ENCODE peak calls at places on chromosomes 3 and 15, in six cellular contexts. Y, G, S, C, E and J are unnamed samples.

GRCh38 chr3:195810455-195810845 is 1.3 kb downstream of the MUC4 start:
- DNase-seq in G (no peak), E (no peak), Y (no peak), C (peak), S (no peak), J (no peak)

GRCh38 chr15:67074886-67075229 is 9.5 kb downstream of the SMAD3 start:
- DNase-seq in Y (no peak), G (no peak), C (no peak), S (no peak), E (no peak), J (no peak)

GRCh38 chr15:71275098-71275497 is 159.8 kb downstream of the THSD4 start:
- DNase-seq in G (no peak), S (no peak), C (no peak), Y (no peak), E (peak), J (no peak)

GRCh38 chr3:127899769-127900168 is 15.3 kb upstream of the KBTBD12 start:
- DNase-seq in E (no peak), Y (no peak), S (no peak), G (no peak), C (no peak), J (no peak)

GRCh38 chr3:9347887-9348286 is 15.0 kb upstream of the THUMPD3 start:
- DNase-seq in Y (no peak), S (no peak), C (no peak), E (peak), G (no peak), J (no peak)

GRCh38 chr15:52379395-52380111 is 83.9 kb upstream of the MYO5C start:
- DNase-seq in E (no peak), C (no peak), Y (peak), G (no peak), S (no peak), J (no peak)

GRCh38 chr3:30779686-30780287 is 114.7 kb downstream of the GADL1 start:
- DNase-seq in C (no peak), E (no peak), G (no peak), S (peak), Y (peak), J (no peak)

GRCh38 chr15:51403072-51403878 is 61.8 kb downstream of the GLDN start:
- DNase-seq in E (peak), S (peak), G (no peak), Y (peak), C (no peak), J (no peak)

GRCh38 chr15:94397377-94397776 is 166.0 kb downstream of the MCTP2 start:
- DNase-seq in E (no peak), G (peak), Y (no peak), S (no peak), C (no peak), J (no peak)

GRCh38 chr3:192409203-192409837 is 318.0 kb downstream of the FGF12 start:
- DNase-seq in Y (peak), C (no peak), G (peak), S (no peak), E (peak), J (no peak)

GRCh38 chr3:23739536-23739935 is 66.2 kb upstream of the UBE2E1 start:
- DNase-seq in S (no peak), Y (no peak), C (no peak), G (peak), E (peak), J (peak)

GRCh38 chr3:8767667-8768363 is 1.6 kb downstream of the OXTR start:
- DNase-seq in E (no peak), S (no peak), C (peak), G (peak), Y (peak), J (no peak)

GRCh38 chr15:50241684-50242450 is 23.7 kb downstream of the HDC start:
- DNase-seq in S (no peak), C (no peak), E (no peak), Y (no peak), G (no peak), J (no peak)

GRCh38 chr3:126300761-126301481 is 56.3 kb downstream of the KLF15 start:
- DNase-seq in Y (no peak), G (no peak), E (no peak), C (no peak), S (no peak), J (no peak)

GRCh38 chr3:38614091-38614490 is 35.4 kb downstream of the SCN5A start:
- DNase-seq in E (no peak), Y (no peak), C (no peak), G (no peak), S (no peak), J (no peak)

GRCh38 chr3:79039192-79039591 is 728.6 kb downstream of the ROBO1 start:
- DNase-seq in G (no peak), E (no peak), C (no peak), S (no peak), Y (no peak), J (no peak)

GRCh38 chr15:68286256-68286655 is 8.7 kb downstream of the FEM1B start:
- DNase-seq in Y (no peak), G (no peak), S (no peak), E (no peak), C (no peak), J (no peak)

GRCh38 chr3:169966951-169967915 is 626 bp downstream of the SEC62 start:
- DNase-seq in G (peak), E (peak), C (no peak), S (peak), Y (peak), J (peak)

GRCh38 chr3:149128856-149129255 is 582 bp upstream of the HPS3 start:
- DNase-seq in E (no peak), S (peak), C (no peak), Y (no peak), G (no peak), J (no peak)

GRCh38 chr3:64387688-64388087 is 162.4 kb upstream of the PRICKLE2 start:
- DNase-seq in G (no peak), Y (no peak), S (no peak), E (no peak), C (no peak), J (no peak)

GRCh38 chr3:72453686-72454085 is 394.6 kb downstream of the SHQ1 start:
- DNase-seq in E (no peak), C (no peak), S (no peak), G (no peak), Y (no peak), J (no peak)

GRCh38 chr15:50109086-50109987 is 9.7 kb downstream of the ATP8B4 start:
- DNase-seq in Y (peak), G (no peak), S (no peak), C (no peak), E (peak), J (no peak)

GRCh38 chr3:17195856-17196604 is 311.3 kb downstream of the PLCL2 start:
- DNase-seq in G (no peak), E (peak), S (peak), Y (peak), C (no peak), J (no peak)

GRCh38 chr15:74245342-74245931 is 9.3 kb downstream of the CCDC33 start:
- DNase-seq in E (no peak), G (peak), C (no peak), S (no peak), Y (peak), J (no peak)
- H3K4me3 ChIP-seq in E (no peak), G (no peak), C (no peak), S (no peak), Y (no peak), J (no peak)

GRCh38 chr3:147411235-147411607 is 2.1 kb downstream of the ZIC1 start:
- DNase-seq in E (peak), S (no peak), Y (no peak), G (no peak), C (no peak), J (peak)
- H3K4me3 ChIP-seq in E (peak), S (no peak), Y (no peak), G (no peak), C (no peak), J (peak)

GRCh38 chr3:141788147-141788546 is 24.9 kb downstream of the GRK7 start:
- DNase-seq in E (no peak), Y (no peak), G (no peak), S (no peak), C (no peak), J (no peak)
- H3K4me3 ChIP-seq in E (no peak), Y (no peak), G (no peak), S (no peak), C (no peak), J (no peak)

GRCh38 chr15:76105911-76106310 is 46.1 kb downstream of the TMEM266 start:
- DNase-seq in G (no peak), E (no peak), S (no peak), Y (no peak), C (no peak), J (no peak)
- H3K4me3 ChIP-seq in G (no peak), E (no peak), S (no peak), Y (no peak), C (no peak), J (no peak)

DNA sequence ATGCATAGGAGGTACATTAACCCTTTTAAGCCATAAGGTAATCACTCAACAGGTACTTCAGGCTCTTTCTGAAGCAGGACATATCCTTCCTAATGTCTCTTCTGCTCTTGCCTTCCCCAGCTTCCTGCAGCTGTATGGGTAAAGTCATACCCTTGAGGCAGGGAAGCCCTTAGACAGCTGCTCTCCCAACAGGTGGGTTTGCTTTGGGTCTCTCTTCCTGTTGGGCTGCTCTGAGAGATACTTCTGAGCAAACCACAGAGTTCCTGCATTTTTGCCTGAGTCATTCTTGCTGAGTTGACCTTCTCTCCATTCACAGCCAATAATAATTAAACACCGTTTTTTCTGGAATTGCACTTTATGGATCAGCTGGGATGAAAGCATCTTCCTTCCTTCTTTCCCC is 2.0 kb upstream of the TRAT1 start:
- DNase-seq in C (no peak), E (no peak), G (no peak), S (no peak), Y (peak), J (no peak)
- H3K4me3 ChIP-seq in C (no peak), E (no peak), G (no peak), S (no peak), Y (no peak), J (no peak)

GRCh38 chr15:45631831-45632230 is 3.0 kb upstream of the SQOR start:
- DNase-seq in Y (no peak), G (no peak), S (no peak), E (peak), C (no peak), J (no peak)
- H3K4me3 ChIP-seq in Y (no peak), G (no peak), S (no peak), E (peak), C (no peak), J (no peak)